ENCODE peak calls at places on chromosomes 3 and 15, in six cellular contexts. C is AG04449; R is amygdala; K is stimulated activated CD4-positive, alpha-beta T cell treated with anti-CD3 and anti-CD28 coated beads, Interleukin-2, amount 100 ng/mL, for 48 hours; Q is HuH-7; X is IMR-90. W is an unnamed sample.

GRCh38 chr3:134134240-134134639 is 104.5 kb upstream of the SLCO2A1 start:
- DNase-seq in C (no peak), R (no peak), K (no peak), Q (no peak), X (no peak), W (no peak)

GRCh38 chr3:1677576-1678164 is 421.0 kb upstream of the CNTN4 start:
- DNase-seq in C (no peak), R (no peak), K (no peak), Q (no peak), X (no peak), W (no peak)

GRCh38 chr3:46651084-46651483 is 38.8 kb downstream of the FAM240A start:
- DNase-seq in C (no peak), R (no peak), K (no peak), Q (no peak), X (no peak), W (no peak)

GRCh38 chr3:170830580-170830979 is 39.4 kb downstream of the RPL22L1 start:
- DNase-seq in C (no peak), R (no peak), K (no peak), Q (no peak), X (no peak), W (no peak)

GRCh38 chr15:101543431-101543830 is 53.9 kb upstream of the PCSK6 start:
- DNase-seq in C (no peak), R (no peak), K (no peak), Q (no peak), X (no peak), W (no peak)

GRCh38 chr3:187519428-187519890 is 150.7 kb downstream of the SST start:
- DNase-seq in C (peak; percentile 24), R (no peak), K (no peak), Q (no peak), X (no peak), W (no peak)

GRCh38 chr3:165852710-165853109 is 15.5 kb upstream of the BCHE start:
- DNase-seq in C (no peak), R (no peak), K (no peak), Q (no peak), X (no peak), W (no peak)

GRCh38 chr3:153023896-153024295 is 138.1 kb upstream of the RAP2B start:
- DNase-seq in C (no peak), R (no peak), K (no peak), Q (no peak), X (no peak), W (no peak)

GRCh38 chr3:172034786-172035685 is 4.3 kb upstream of the FNDC3B start:
- DNase-seq in C (no peak), R (no peak), K (no peak), Q (peak; percentile 83), X (peak; percentile 33), W (peak; percentile 52)

GRCh38 chr15:70505971-70506887 is 257.1 kb downstream of the UACA start:
- DNase-seq in C (no peak), R (no peak), K (no peak), Q (no peak), X (no peak), W (no peak)

GRCh38 chr15:56042523-56042922 is 49.1 kb upstream of the NEDD4 start:
- DNase-seq in C (no peak), R (no peak), K (no peak), Q (no peak), X (no peak), W (no peak)